ENCODE peak calls at places on chromosomes 7 and 10, in eight cellular contexts. One of them, this sample, is unnamed.

GRCh38 chr7:159125104-159125943 is 19.3 kb downstream of the VIPR2 start:
- DNase-seq in HuH-7.5: no peak
- DNase-seq in EH: no peak
- DNase-seq in stimulated activated CD4-positive, alpha-beta T cell treated with anti-CD3 and anti-CD28 coated beads, Interleukin-1b, Interleukin-23, amount 100 ng/mL, for 1 hour: no peak
- DNase-seq in activated naive CD4-positive, alpha-beta T cell: no peak
- DNase-seq in progenitor cell of endocrine pancreas: no peak
- DNase-seq in stimulated activated CD8-positive, alpha-beta memory T cell treated with anti-CD3 and anti-CD28 coated beads, Interleukin-15, amount 100 ng/mL, for 4 hours: no peak
- DNase-seq in GM23248: no peak
- DNase-seq in this sample: no peak

GRCh38 chr10:86041116-86041515 is 325.5 kb downstream of the GRID1 start:
- DNase-seq in HuH-7.5: no peak
- DNase-seq in EH: no peak
- DNase-seq in stimulated activated CD4-positive, alpha-beta T cell treated with anti-CD3 and anti-CD28 coated beads, Interleukin-1b, Interleukin-23, amount 100 ng/mL, for 1 hour: no peak
- DNase-seq in activated naive CD4-positive, alpha-beta T cell: no peak
- DNase-seq in progenitor cell of endocrine pancreas: no peak
- DNase-seq in stimulated activated CD8-positive, alpha-beta memory T cell treated with anti-CD3 and anti-CD28 coated beads, Interleukin-15, amount 100 ng/mL, for 4 hours: no peak
- DNase-seq in GM23248: no peak
- DNase-seq in this sample: no peak

GRCh38 chr7:44279286-44279685 is 46.1 kb downstream of the CAMK2B start:
- DNase-seq in HuH-7.5: no peak
- DNase-seq in EH: no peak
- DNase-seq in stimulated activated CD4-positive, alpha-beta T cell treated with anti-CD3 and anti-CD28 coated beads, Interleukin-1b, Interleukin-23, amount 100 ng/mL, for 1 hour: no peak
- DNase-seq in activated naive CD4-positive, alpha-beta T cell: no peak
- DNase-seq in progenitor cell of endocrine pancreas: no peak
- DNase-seq in stimulated activated CD8-positive, alpha-beta memory T cell treated with anti-CD3 and anti-CD28 coated beads, Interleukin-15, amount 100 ng/mL, for 4 hours: no peak
- DNase-seq in GM23248: no peak
- DNase-seq in this sample: no peak

GRCh38 chr10:77737608-77738007 is 100.0 kb upstream of the KCNMA1 start:
- DNase-seq in HuH-7.5: no peak
- DNase-seq in EH: peak
- DNase-seq in stimulated activated CD4-positive, alpha-beta T cell treated with anti-CD3 and anti-CD28 coated beads, Interleukin-1b, Interleukin-23, amount 100 ng/mL, for 1 hour: no peak
- DNase-seq in activated naive CD4-positive, alpha-beta T cell: no peak
- DNase-seq in progenitor cell of endocrine pancreas: no peak
- DNase-seq in stimulated activated CD8-positive, alpha-beta memory T cell treated with anti-CD3 and anti-CD28 coated beads, Interleukin-15, amount 100 ng/mL, for 4 hours: no peak
- DNase-seq in GM23248: peak
- DNase-seq in this sample: peak

GRCh38 chr7:25906760-25907159 is 245.2 kb upstream of the NFE2L3 start:
- DNase-seq in HuH-7.5: no peak
- DNase-seq in EH: no peak
- DNase-seq in stimulated activated CD4-positive, alpha-beta T cell treated with anti-CD3 and anti-CD28 coated beads, Interleukin-1b, Interleukin-23, amount 100 ng/mL, for 1 hour: no peak
- DNase-seq in activated naive CD4-positive, alpha-beta T cell: no peak
- DNase-seq in progenitor cell of endocrine pancreas: no peak
- DNase-seq in stimulated activated CD8-positive, alpha-beta memory T cell treated with anti-CD3 and anti-CD28 coated beads, Interleukin-15, amount 100 ng/mL, for 4 hours: no peak
- DNase-seq in GM23248: no peak
- DNase-seq in this sample: no peak

GRCh38 chr7:126286317-126286716 is 966.4 kb downstream of the GRM8 start:
- DNase-seq in HuH-7.5: no peak
- DNase-seq in EH: no peak
- DNase-seq in stimulated activated CD4-positive, alpha-beta T cell treated with anti-CD3 and anti-CD28 coated beads, Interleukin-1b, Interleukin-23, amount 100 ng/mL, for 1 hour: no peak
- DNase-seq in activated naive CD4-positive, alpha-beta T cell: no peak
- DNase-seq in progenitor cell of endocrine pancreas: no peak
- DNase-seq in stimulated activated CD8-positive, alpha-beta memory T cell treated with anti-CD3 and anti-CD28 coated beads, Interleukin-15, amount 100 ng/mL, for 4 hours: no peak
- DNase-seq in GM23248: no peak
- DNase-seq in this sample: no peak

GRCh38 chr7:8436965-8437364 is 3.6 kb downstream of the NXPH1 start:
- DNase-seq in HuH-7.5: peak
- DNase-seq in EH: no peak
- DNase-seq in stimulated activated CD4-positive, alpha-beta T cell treated with anti-CD3 and anti-CD28 coated beads, Interleukin-1b, Interleukin-23, amount 100 ng/mL, for 1 hour: no peak
- DNase-seq in activated naive CD4-positive, alpha-beta T cell: no peak
- DNase-seq in progenitor cell of endocrine pancreas: peak
- DNase-seq in stimulated activated CD8-positive, alpha-beta memory T cell treated with anti-CD3 and anti-CD28 coated beads, Interleukin-15, amount 100 ng/mL, for 4 hours: no peak
- DNase-seq in GM23248: peak
- DNase-seq in this sample: no peak

GRCh38 chr10:48820231-48820630 is 119.4 kb downstream of the LRRC18 start:
- DNase-seq in HuH-7.5: no peak
- DNase-seq in EH: no peak
- DNase-seq in stimulated activated CD4-positive, alpha-beta T cell treated with anti-CD3 and anti-CD28 coated beads, Interleukin-1b, Interleukin-23, amount 100 ng/mL, for 1 hour: no peak
- DNase-seq in activated naive CD4-positive, alpha-beta T cell: no peak
- DNase-seq in progenitor cell of endocrine pancreas: no peak
- DNase-seq in stimulated activated CD8-positive, alpha-beta memory T cell treated with anti-CD3 and anti-CD28 coated beads, Interleukin-15, amount 100 ng/mL, for 4 hours: no peak
- DNase-seq in GM23248: no peak
- DNase-seq in this sample: no peak

GRCh38 chr10:71396084-71396713 is 521 bp upstream of the CDH23 start:
- DNase-seq in HuH-7.5: peak
- DNase-seq in EH: peak
- DNase-seq in stimulated activated CD4-positive, alpha-beta T cell treated with anti-CD3 and anti-CD28 coated beads, Interleukin-1b, Interleukin-23, amount 100 ng/mL, for 1 hour: no peak
- DNase-seq in activated naive CD4-positive, alpha-beta T cell: no peak
- DNase-seq in progenitor cell of endocrine pancreas: peak
- DNase-seq in stimulated activated CD8-positive, alpha-beta memory T cell treated with anti-CD3 and anti-CD28 coated beads, Interleukin-15, amount 100 ng/mL, for 4 hours: no peak
- DNase-seq in GM23248: peak
- DNase-seq in this sample: no peak

GRCh38 chr10:117221156-117221711 is 19.7 kb upstream of the SLC18A2 start:
- DNase-seq in HuH-7.5: no peak
- DNase-seq in EH: no peak
- DNase-seq in stimulated activated CD4-positive, alpha-beta T cell treated with anti-CD3 and anti-CD28 coated beads, Interleukin-1b, Interleukin-23, amount 100 ng/mL, for 1 hour: no peak
- DNase-seq in activated naive CD4-positive, alpha-beta T cell: no peak
- DNase-seq in progenitor cell of endocrine pancreas: no peak
- DNase-seq in stimulated activated CD8-positive, alpha-beta memory T cell treated with anti-CD3 and anti-CD28 coated beads, Interleukin-15, amount 100 ng/mL, for 4 hours: no peak
- DNase-seq in GM23248: peak
- DNase-seq in this sample: peak

GRCh38 chr10:82850166-82850565 is 975.2 kb downstream of the NRG3 start:
- DNase-seq in HuH-7.5: no peak
- DNase-seq in EH: no peak
- DNase-seq in stimulated activated CD4-positive, alpha-beta T cell treated with anti-CD3 and anti-CD28 coated beads, Interleukin-1b, Interleukin-23, amount 100 ng/mL, for 1 hour: no peak
- DNase-seq in activated naive CD4-positive, alpha-beta T cell: no peak
- DNase-seq in progenitor cell of endocrine pancreas: no peak
- DNase-seq in stimulated activated CD8-positive, alpha-beta memory T cell treated with anti-CD3 and anti-CD28 coated beads, Interleukin-15, amount 100 ng/mL, for 4 hours: no peak
- DNase-seq in GM23248: no peak
- DNase-seq in this sample: no peak

GRCh38 chr7:116443101-116443523 is 56.4 kb upstream of the CAV2 start:
- DNase-seq in HuH-7.5: no peak
- DNase-seq in EH: peak
- DNase-seq in stimulated activated CD4-positive, alpha-beta T cell treated with anti-CD3 and anti-CD28 coated beads, Interleukin-1b, Interleukin-23, amount 100 ng/mL, for 1 hour: no peak
- DNase-seq in activated naive CD4-positive, alpha-beta T cell: no peak
- DNase-seq in progenitor cell of endocrine pancreas: no peak
- DNase-seq in stimulated activated CD8-positive, alpha-beta memory T cell treated with anti-CD3 and anti-CD28 coated beads, Interleukin-15, amount 100 ng/mL, for 4 hours: no peak
- DNase-seq in GM23248: peak
- DNase-seq in this sample: peak

GRCh38 chr7:85160223-85160622 is 26.6 kb downstream of the SEMA3D start:
- DNase-seq in HuH-7.5: no peak
- DNase-seq in EH: peak
- DNase-seq in stimulated activated CD4-positive, alpha-beta T cell treated with anti-CD3 and anti-CD28 coated beads, Interleukin-1b, Interleukin-23, amount 100 ng/mL, for 1 hour: no peak
- DNase-seq in activated naive CD4-positive, alpha-beta T cell: no peak
- DNase-seq in progenitor cell of endocrine pancreas: no peak
- DNase-seq in stimulated activated CD8-positive, alpha-beta memory T cell treated with anti-CD3 and anti-CD28 coated beads, Interleukin-15, amount 100 ng/mL, for 4 hours: no peak
- DNase-seq in GM23248: peak
- DNase-seq in this sample: peak

GRCh38 chr7:123749537-123749857 is 694 bp upstream of the WASL start:
- DNase-seq in HuH-7.5: peak
- DNase-seq in EH: peak
- DNase-seq in stimulated activated CD4-positive, alpha-beta T cell treated with anti-CD3 and anti-CD28 coated beads, Interleukin-1b, Interleukin-23, amount 100 ng/mL, for 1 hour: no peak
- DNase-seq in activated naive CD4-positive, alpha-beta T cell: no peak
- DNase-seq in progenitor cell of endocrine pancreas: no peak
- DNase-seq in stimulated activated CD8-positive, alpha-beta memory T cell treated with anti-CD3 and anti-CD28 coated beads, Interleukin-15, amount 100 ng/mL, for 4 hours: no peak
- DNase-seq in GM23248: peak
- DNase-seq in this sample: peak

GRCh38 chr7:122302826-122303521 is 1.6 kb downstream of the FEZF1 start:
- DNase-seq in HuH-7.5: no peak
- DNase-seq in EH: no peak
- DNase-seq in stimulated activated CD4-positive, alpha-beta T cell treated with anti-CD3 and anti-CD28 coated beads, Interleukin-1b, Interleukin-23, amount 100 ng/mL, for 1 hour: no peak
- DNase-seq in activated naive CD4-positive, alpha-beta T cell: no peak
- DNase-seq in progenitor cell of endocrine pancreas: no peak
- DNase-seq in stimulated activated CD8-positive, alpha-beta memory T cell treated with anti-CD3 and anti-CD28 coated beads, Interleukin-15, amount 100 ng/mL, for 4 hours: no peak
- DNase-seq in GM23248: no peak
- DNase-seq in this sample: no peak

GRCh38 chr10:102652170-102652926 is 8.1 kb downstream of the TRIM8 start:
- DNase-seq in HuH-7.5: no peak
- DNase-seq in EH: no peak
- DNase-seq in stimulated activated CD4-positive, alpha-beta T cell treated with anti-CD3 and anti-CD28 coated beads, Interleukin-1b, Interleukin-23, amount 100 ng/mL, for 1 hour: no peak
- DNase-seq in activated naive CD4-positive, alpha-beta T cell: no peak
- DNase-seq in progenitor cell of endocrine pancreas: no peak
- DNase-seq in stimulated activated CD8-positive, alpha-beta memory T cell treated with anti-CD3 and anti-CD28 coated beads, Interleukin-15, amount 100 ng/mL, for 4 hours: no peak
- DNase-seq in GM23248: no peak
- DNase-seq in this sample: no peak

GRCh38 chr10:58299580-58299979 is 30.6 kb downstream of the CISD1 start:
- DNase-seq in HuH-7.5: peak
- DNase-seq in EH: peak
- DNase-seq in stimulated activated CD4-positive, alpha-beta T cell treated with anti-CD3 and anti-CD28 coated beads, Interleukin-1b, Interleukin-23, amount 100 ng/mL, for 1 hour: peak
- DNase-seq in activated naive CD4-positive, alpha-beta T cell: no peak
- DNase-seq in progenitor cell of endocrine pancreas: peak
- DNase-seq in stimulated activated CD8-positive, alpha-beta memory T cell treated with anti-CD3 and anti-CD28 coated beads, Interleukin-15, amount 100 ng/mL, for 4 hours: no peak
- DNase-seq in GM23248: peak
- DNase-seq in this sample: peak

GRCh38 chr7:121385800-121386179 is 10.3 kb downstream of the FAM3C start:
- DNase-seq in HuH-7.5: no peak
- DNase-seq in EH: no peak
- DNase-seq in stimulated activated CD4-positive, alpha-beta T cell treated with anti-CD3 and anti-CD28 coated beads, Interleukin-1b, Interleukin-23, amount 100 ng/mL, for 1 hour: no peak
- DNase-seq in activated naive CD4-positive, alpha-beta T cell: no peak
- DNase-seq in progenitor cell of endocrine pancreas: no peak
- DNase-seq in stimulated activated CD8-positive, alpha-beta memory T cell treated with anti-CD3 and anti-CD28 coated beads, Interleukin-15, amount 100 ng/mL, for 4 hours: no peak
- DNase-seq in GM23248: no peak
- DNase-seq in this sample: peak

GRCh38 chr10:6069101-6069931 is 7.1 kb upstream of the IL2RA start:
- DNase-seq in HuH-7.5: no peak
- DNase-seq in EH: no peak
- DNase-seq in stimulated activated CD4-positive, alpha-beta T cell treated with anti-CD3 and anti-CD28 coated beads, Interleukin-1b, Interleukin-23, amount 100 ng/mL, for 1 hour: no peak
- DNase-seq in activated naive CD4-positive, alpha-beta T cell: no peak
- DNase-seq in progenitor cell of endocrine pancreas: no peak
- DNase-seq in stimulated activated CD8-positive, alpha-beta memory T cell treated with anti-CD3 and anti-CD28 coated beads, Interleukin-15, amount 100 ng/mL, for 4 hours: no peak
- DNase-seq in GM23248: no peak
- DNase-seq in this sample: no peak

GRCh38 chr7:145105561-145105960 is 269.7 kb upstream of the TPK1 start:
- DNase-seq in HuH-7.5: no peak
- DNase-seq in EH: no peak
- DNase-seq in stimulated activated CD4-positive, alpha-beta T cell treated with anti-CD3 and anti-CD28 coated beads, Interleukin-1b, Interleukin-23, amount 100 ng/mL, for 1 hour: no peak
- DNase-seq in activated naive CD4-positive, alpha-beta T cell: no peak
- DNase-seq in progenitor cell of endocrine pancreas: no peak
- DNase-seq in stimulated activated CD8-positive, alpha-beta memory T cell treated with anti-CD3 and anti-CD28 coated beads, Interleukin-15, amount 100 ng/mL, for 4 hours: no peak
- DNase-seq in GM23248: no peak
- DNase-seq in this sample: no peak

GRCh38 chr10:119521443-119522204 is 20.9 kb downstream of the RGS10 start:
- DNase-seq in HuH-7.5: no peak
- DNase-seq in EH: peak
- DNase-seq in stimulated activated CD4-positive, alpha-beta T cell treated with anti-CD3 and anti-CD28 coated beads, Interleukin-1b, Interleukin-23, amount 100 ng/mL, for 1 hour: no peak
- DNase-seq in activated naive CD4-positive, alpha-beta T cell: no peak
- DNase-seq in progenitor cell of endocrine pancreas: no peak
- DNase-seq in stimulated activated CD8-positive, alpha-beta memory T cell treated with anti-CD3 and anti-CD28 coated beads, Interleukin-15, amount 100 ng/mL, for 4 hours: no peak
- DNase-seq in GM23248: peak
- DNase-seq in this sample: peak

GRCh38 chr10:11036424-11037011 is 18.8 kb downstream of the CELF2 start:
- DNase-seq in HuH-7.5: no peak
- DNase-seq in EH: peak
- DNase-seq in stimulated activated CD4-positive, alpha-beta T cell treated with anti-CD3 and anti-CD28 coated beads, Interleukin-1b, Interleukin-23, amount 100 ng/mL, for 1 hour: no peak
- DNase-seq in activated naive CD4-positive, alpha-beta T cell: no peak
- DNase-seq in progenitor cell of endocrine pancreas: peak
- DNase-seq in stimulated activated CD8-positive, alpha-beta memory T cell treated with anti-CD3 and anti-CD28 coated beads, Interleukin-15, amount 100 ng/mL, for 4 hours: no peak
- DNase-seq in GM23248: peak
- DNase-seq in this sample: peak

GRCh38 chr7:37430644-37431043 is 18.0 kb downstream of the ELMO1 start:
- DNase-seq in HuH-7.5: no peak
- DNase-seq in EH: no peak
- DNase-seq in stimulated activated CD4-positive, alpha-beta T cell treated with anti-CD3 and anti-CD28 coated beads, Interleukin-1b, Interleukin-23, amount 100 ng/mL, for 1 hour: no peak
- DNase-seq in activated naive CD4-positive, alpha-beta T cell: no peak
- DNase-seq in progenitor cell of endocrine pancreas: no peak
- DNase-seq in stimulated activated CD8-positive, alpha-beta memory T cell treated with anti-CD3 and anti-CD28 coated beads, Interleukin-15, amount 100 ng/mL, for 4 hours: no peak
- DNase-seq in GM23248: no peak
- DNase-seq in this sample: no peak

GRCh38 chr7:51237727-51238126 is 78.9 kb downstream of the COBL start:
- DNase-seq in HuH-7.5: no peak
- DNase-seq in EH: no peak
- DNase-seq in stimulated activated CD4-positive, alpha-beta T cell treated with anti-CD3 and anti-CD28 coated beads, Interleukin-1b, Interleukin-23, amount 100 ng/mL, for 1 hour: no peak
- DNase-seq in activated naive CD4-positive, alpha-beta T cell: no peak
- DNase-seq in progenitor cell of endocrine pancreas: no peak
- DNase-seq in stimulated activated CD8-positive, alpha-beta memory T cell treated with anti-CD3 and anti-CD28 coated beads, Interleukin-15, amount 100 ng/mL, for 4 hours: no peak
- DNase-seq in GM23248: no peak
- DNase-seq in this sample: no peak

GRCh38 chr7:131932271-131932670 is 375.8 kb upstream of the PODXL start:
- DNase-seq in HuH-7.5: no peak
- DNase-seq in EH: no peak
- DNase-seq in stimulated activated CD4-positive, alpha-beta T cell treated with anti-CD3 and anti-CD28 coated beads, Interleukin-1b, Interleukin-23, amount 100 ng/mL, for 1 hour: no peak
- DNase-seq in activated naive CD4-positive, alpha-beta T cell: no peak
- DNase-seq in progenitor cell of endocrine pancreas: no peak
- DNase-seq in stimulated activated CD8-positive, alpha-beta memory T cell treated with anti-CD3 and anti-CD28 coated beads, Interleukin-15, amount 100 ng/mL, for 4 hours: no peak
- DNase-seq in GM23248: no peak
- DNase-seq in this sample: no peak

This sample was measured in IMR-90.